ENCODE peak calls at places on chromosome 3, in nine cellular contexts. N is HuH-7; T is NB4; D is brain microvascular endothelial cell; E is GM12865; H is dorsolateral prefrontal cortex; R is GM06990; F is central memory CD4-positive, alpha-beta T cell; Q is hepatocyte. U is an unnamed sample.

GRCh38 chr3:183725387-183725786 is 27.8 kb downstream of the YEATS2 start:
- DNase-seq in T (no peak), H (no peak), E (no peak), F (no peak), N (no peak), R (no peak), Q (no peak), D (no peak), U (no peak)

GRCh38 chr3:98457543-98457942 is 5.5 kb upstream of the OR5K1 start:
- DNase-seq in Q (no peak), E (no peak), N (no peak), T (peak; percentile 4), F (no peak), D (no peak), H (no peak), R (no peak), U (no peak)

GRCh38 chr3:196726788-196727675 is 12.6 kb upstream of the PAK2 start:
- DNase-seq in N (no peak), H (no peak), F (no peak), D (peak; percentile 66), E (peak; percentile 16), Q (peak; percentile 38), T (no peak), R (no peak), U (peak; percentile 74)

GRCh38 chr3:134704556-134704955 is 53.7 kb upstream of the KY start:
- DNase-seq in H (no peak), T (no peak), E (no peak), D (no peak), Q (no peak), R (no peak), F (no peak), N (no peak), U (no peak)

GRCh38 chr3:143439785-143440184 is 320.2 kb downstream of the CHST2 start:
- DNase-seq in N (no peak), H (no peak), D (no peak), E (no peak), Q (no peak), T (no peak), F (no peak), R (no peak), U (peak; percentile 72)

GRCh38 chr3:101865751-101866509 is 16.6 kb downstream of the NFKBIZ start:
- DNase-seq in T (no peak), R (no peak), N (no peak), Q (no peak), D (no peak), H (no peak), E (no peak), F (no peak), U (peak; percentile 56)

GRCh38 chr3:117600112-117600511 is 890.5 kb downstream of the TUSC7 start:
- DNase-seq in R (peak; percentile 40), E (peak; percentile 30), T (no peak), Q (no peak), N (no peak), H (no peak), F (no peak), D (no peak), U (peak; percentile 10)

GRCh38 chr3:71305246-71306206 is 278.0 kb downstream of the FOXP1 start:
- DNase-seq in H (no peak), D (peak; percentile 48), F (no peak), R (no peak), Q (peak; percentile 49), T (no peak), E (no peak), N (no peak), U (peak; percentile 69)

GRCh38 chr3:63351159-63352007 is 73.3 kb downstream of the SYNPR start:
- DNase-seq in T (peak; percentile 60), N (peak; percentile 2), F (no peak), Q (peak; percentile 79), E (peak; percentile 60), D (peak; percentile 32), R (no peak), H (no peak), U (peak; percentile 73)

GRCh38 chr3:17115186-17115585 is 230.4 kb downstream of the PLCL2 start:
- DNase-seq in H (no peak), F (no peak), Q (no peak), R (no peak), E (no peak), D (peak; percentile 9), N (no peak), T (no peak), U (peak; percentile 59)

GRCh38 chr3:127628788-127629456 is at the start of gene PODXL2:
- DNase-seq in R (peak; percentile 64), E (peak; percentile 53), H (no peak), Q (peak; percentile 76), F (peak; percentile 27), N (peak; percentile 90), T (no peak), D (no peak), U (no peak)

GRCh38 chr3:125280966-125281365 is 68.4 kb upstream of the SLC12A8 start:
- DNase-seq in N (no peak), R (no peak), E (no peak), T (no peak), H (peak; percentile 45), Q (no peak), D (peak; percentile 31), F (no peak), U (peak; percentile 68)

GRCh38 chr3:173770011-173770410 is 372.5 kb downstream of the NLGN1 start:
- DNase-seq in R (no peak), E (no peak), F (no peak), D (peak; percentile 27), T (no peak), N (no peak), Q (peak; percentile 5), H (no peak), U (peak; percentile 51)

GRCh38 chr3:53109190-53109589 is 21.0 kb downstream of the RFT1 start:
- DNase-seq in N (no peak), F (no peak), Q (no peak), H (no peak), E (no peak), D (peak; percentile 60), R (no peak), T (no peak), U (peak; percentile 96)

GRCh38 chr3:171192176-171192854 is 165.8 kb upstream of the SLC2A2 start:
- DNase-seq in E (no peak), T (no peak), R (no peak), N (no peak), F (no peak), H (no peak), Q (no peak), D (peak; percentile 93), U (peak; percentile 97)

GRCh38 chr3:195574497-195575304 is 9.0 kb downstream of the APOD start:
- DNase-seq in N (no peak), H (no peak), F (no peak), D (no peak), T (no peak), R (no peak), E (no peak), Q (no peak), U (no peak)

GRCh38 chr3:12939137-12939536 is 97.8 kb upstream of the RPL32 start:
- DNase-seq in E (no peak), T (no peak), H (no peak), N (no peak), D (no peak), R (no peak), Q (no peak), F (no peak), U (no peak)

GRCh38 chr3:193821272-193821671 is 228.3 kb downstream of the OPA1 start:
- DNase-seq in R (no peak), N (no peak), E (no peak), F (no peak), H (no peak), Q (no peak), D (no peak), T (no peak), U (no peak)

GRCh38 chr3:77026904-77027634 is 12.8 kb upstream of the ROBO2 start:
- DNase-seq in T (no peak), F (no peak), H (no peak), R (no peak), Q (no peak), D (no peak), N (no peak), E (no peak), U (no peak)

GRCh38 chr3:4981160-4981687 is 2.0 kb downstream of the BHLHE40 start:
- DNase-seq in E (no peak), D (peak; percentile 33), Q (no peak), T (peak; percentile 60), R (no peak), N (no peak), H (no peak), F (no peak), U (peak; percentile 42)

GRCh38 chr3:123098411-123099330 is 31.8 kb downstream of the PDIA5 start:
- DNase-seq in E (no peak), H (no peak), T (no peak), N (no peak), R (no peak), F (no peak), Q (no peak), D (no peak), U (no peak)

GRCh38 chr3:140931801-140932200 is 9.8 kb upstream of the SLC25A36 start:
- DNase-seq in E (no peak), H (no peak), T (no peak), R (no peak), Q (no peak), D (no peak), N (no peak), F (no peak), U (no peak)

GRCh38 chr3:60613769-60614303 is 637.4 kb downstream of the FHIT start:
- DNase-seq in H (no peak), D (no peak), R (no peak), T (no peak), E (no peak), Q (no peak), F (no peak), N (no peak), U (no peak)

GRCh38 chr3:56801151-56801596 is 575 bp downstream of the ARHGEF3 start:
- DNase-seq in F (peak; percentile 31), T (no peak), E (peak; percentile 26), H (no peak), D (no peak), Q (no peak), N (no peak), R (no peak), U (no peak)

GRCh38 chr3:9955611-9956352 is 3.6 kb upstream of the PRRT3 start:
- DNase-seq in T (no peak), N (no peak), H (no peak), E (no peak), F (no peak), Q (no peak), D (no peak), R (no peak), U (no peak)

GRCh38 chr3:190863119-190863465 is 598 bp upstream of the GMNC start:
- DNase-seq in N (no peak), Q (no peak), F (no peak), H (no peak), E (no peak), D (no peak), R (no peak), T (no peak), U (peak; percentile 33)

GRCh38 chr3:116281313-116282143 is 163.8 kb downstream of the LSAMP start:
- DNase-seq in T (no peak), D (no peak), Q (no peak), F (no peak), R (no peak), N (no peak), H (no peak), E (peak; percentile 5), U (no peak)

GRCh38 chr3:71406945-71407629 is 176.4 kb downstream of the FOXP1 start:
- DNase-seq in H (no peak), Q (no peak), T (no peak), R (no peak), N (no peak), F (no peak), D (no peak), E (no peak), U (no peak)

GRCh38 chr3:123949606-123950005 is 11.4 kb downstream of the CCDC14 start:
- DNase-seq in N (no peak), E (no peak), H (no peak), Q (no peak), T (no peak), D (peak; percentile 55), R (no peak), F (no peak), U (no peak)

GRCh38 chr3:32454111-32454510 is 48.5 kb downstream of the CMTM6 start:
- DNase-seq in H (no peak), T (no peak), D (no peak), Q (no peak), R (no peak), N (no peak), E (no peak), F (no peak), U (no peak)